ENCODE peak calls at places on chromosomes 7 and 10, in six cellular contexts. Y is nephron progenitor cell, O is stromal cell of bone marrow, Z is amygdala, D is thyroid gland, F is bronchial epithelial cell. V is an unnamed sample.

GRCh38 chr7:50275430-50275829 is 29.1 kb upstream of the IKZF1 start:
- DNase-seq in Y (no peak), O (no peak), Z (no peak), D (no peak), F (no peak), V (no peak)

GRCh38 chr10:17257466-17258321 is 29.7 kb downstream of the VIM start:
- DNase-seq in Y (peak; percentile 58), O (peak; percentile 67), Z (peak; percentile 16), D (peak; percentile 42), F (peak; percentile 62), V (peak; percentile 87)

GRCh38 chr7:25385731-25386136 is 157.4 kb upstream of the NPVF start:
- DNase-seq in Y (no peak), O (no peak), Z (no peak), D (peak; percentile 45), F (no peak), V (no peak)

GRCh38 chr10:29604291-29604825 is 30.4 kb downstream of the SVIL start:
- DNase-seq in Y (no peak), O (no peak), Z (no peak), D (no peak), F (no peak), V (no peak)

GRCh38 chr10:33249137-33249536 is 85.3 kb downstream of the NRP1 start:
- DNase-seq in Y (no peak), O (no peak), Z (no peak), D (no peak), F (no peak), V (no peak)

GRCh38 chr10:74925716-74926115 is 99.3 kb downstream of the KAT6B start:
- DNase-seq in Y (no peak), O (no peak), Z (no peak), D (no peak), F (no peak), V (no peak)

GRCh38 chr10:22386396-22386928 is 41.2 kb downstream of the SPAG6 start:
- DNase-seq in Y (peak; percentile 21), O (no peak), Z (no peak), D (no peak), F (no peak), V (no peak)

GRCh38 chr10:116522803-116523381 is 22.8 kb upstream of the PNLIP start:
- DNase-seq in Y (no peak), O (no peak), Z (no peak), D (no peak), F (no peak), V (no peak)

GRCh38 chr7:105820667-105821066 is 55.7 kb downstream of the ATXN7L1 start:
- DNase-seq in Y (no peak), O (no peak), Z (no peak), D (no peak), F (no peak), V (no peak)

GRCh38 chr10:29140991-29141390 is 147.9 kb upstream of the LYZL1 start:
- DNase-seq in Y (no peak), O (peak; percentile 87), Z (no peak), D (no peak), F (peak; percentile 57), V (peak; percentile 93)

GRCh38 chr10:104327745-104328635 is 10.3 kb downstream of the ITPRIP start:
- DNase-seq in Y (peak; percentile 46), O (peak; percentile 86), Z (no peak), D (peak; percentile 46), F (peak; percentile 85), V (peak; percentile 93)

GRCh38 chr10:101693701-101694055 is 1.3 kb downstream of the FBXW4 start:
- DNase-seq in Y (no peak), O (no peak), Z (no peak), D (peak; percentile 5), F (peak; percentile 30), V (peak; percentile 80)

GRCh38 chr7:130151591-130152269 is 53.5 kb downstream of the TMEM209 start:
- DNase-seq in Y (no peak), O (peak; percentile 15), Z (no peak), D (no peak), F (no peak), V (peak; percentile 35)

GRCh38 chr10:18822156-18822555 is 162.9 kb downstream of the ARL5B start:
- DNase-seq in Y (peak; percentile 60), O (no peak), Z (no peak), D (no peak), F (peak; percentile 16), V (peak; percentile 10)

GRCh38 chr7:140674899-140675701 is 2.4 kb downstream of the ADCK2 start:
- DNase-seq in Y (peak; percentile 54), O (peak; percentile 71), Z (no peak), D (peak; percentile 44), F (no peak), V (peak; percentile 74)

GRCh38 chr10:90930971-90931841 is 10.3 kb upstream of the ANKRD1 start:
- DNase-seq in Y (peak; percentile 12), O (peak; percentile 75), Z (no peak), D (peak; percentile 14), F (peak; percentile 17), V (peak; percentile 78)

GRCh38 chr7:108124820-108125219 is 5.3 kb downstream of the LAMB4 start:
- DNase-seq in Y (no peak), O (peak; percentile 58), Z (no peak), D (no peak), F (no peak), V (peak; percentile 60)

GRCh38 chr7:1900847-1901246 is 230.8 kb downstream of the ELFN1 start:
- DNase-seq in Y (no peak), O (no peak), Z (no peak), D (no peak), F (no peak), V (no peak)

GRCh38 chr7:20331912-20332317 is 1.2 kb downstream of the ITGB8 start:
- DNase-seq in Y (no peak), O (no peak), Z (no peak), D (peak; percentile 50), F (no peak), V (no peak)

GRCh38 chr7:137656227-137656849 is 190.4 kb downstream of the DGKI start:
- DNase-seq in Y (peak; percentile 82), O (peak; percentile 68), Z (peak; percentile 69), D (peak; percentile 87), F (peak; percentile 55), V (peak; percentile 90)

GRCh38 chr7:116569737-116570136 is 44.9 kb downstream of the CAV1 start:
- DNase-seq in Y (no peak), O (peak; percentile 76), Z (no peak), D (no peak), F (peak; percentile 89), V (peak; percentile 95)

GRCh38 chr10:74641659-74642058 is 184.7 kb upstream of the KAT6B start:
- DNase-seq in Y (no peak), O (no peak), Z (no peak), D (no peak), F (no peak), V (no peak)

GRCh38 chr7:137943132-137943551 is 58.7 kb downstream of the CREB3L2 start:
- DNase-seq in Y (no peak), O (peak; percentile 89), Z (no peak), D (no peak), F (no peak), V (peak; percentile 63)

GRCh38 chr7:149733131-149733531 is 40.3 kb downstream of the ZNF467 start:
- DNase-seq in Y (no peak), O (no peak), Z (no peak), D (no peak), F (no peak), V (no peak)

GRCh38 chr7:12422449-12423320 is 19.0 kb upstream of the VWDE start:
- DNase-seq in Y (no peak), O (no peak), Z (no peak), D (no peak), F (peak; percentile 87), V (peak; percentile 51)

GRCh38 chr10:123301077-123301875 is 147.1 kb downstream of the BUB3 start:
- DNase-seq in Y (peak; percentile 47), O (peak; percentile 43), Z (peak; percentile 84), D (peak; percentile 4), F (peak; percentile 34), V (peak; percentile 69)

GRCh38 chr10:97228775-97229157 is 43.0 kb upstream of the SLIT1 start:
- DNase-seq in Y (no peak), O (no peak), Z (no peak), D (no peak), F (no peak), V (no peak)

GRCh38 chr7:36889182-36889581 is 164.9 kb upstream of the AOAH start:
- DNase-seq in Y (no peak), O (no peak), Z (no peak), D (no peak), F (no peak), V (no peak)

GRCh38 chr7:44071726-44072363 is 6.5 kb upstream of the PGAM2 start:
- DNase-seq in Y (no peak), O (no peak), Z (no peak), D (no peak), F (peak; percentile 31), V (no peak)

GRCh38 chr7:150982348-150982747 is 4.2 kb upstream of the KCNH2 start:
- DNase-seq in Y (no peak), O (no peak), Z (peak; percentile 84), D (no peak), F (no peak), V (no peak)

GRCh38 chr7:43108255-43109011 is 4.0 kb upstream of the HECW1 start:
- DNase-seq in Y (peak; percentile 87), O (peak; percentile 26), Z (peak; percentile 11), D (peak; percentile 79), F (peak; percentile 64), V (peak; percentile 77)

GRCh38 chr7:103668538-103668937 is 222.5 kb upstream of the SLC26A5 start:
- DNase-seq in Y (no peak), O (no peak), Z (no peak), D (no peak), F (no peak), V (no peak)

GRCh38 chr7:22124906-22125305 is 179.2 kb upstream of the CDCA7L start:
- DNase-seq in Y (no peak), O (no peak), Z (no peak), D (no peak), F (no peak), V (no peak)

GRCh38 chr10:93481213-93481930 is 762 bp downstream of the MYOF start:
- DNase-seq in Y (no peak), O (no peak), Z (no peak), D (no peak), F (no peak), V (no peak)

GRCh38 chr7:120792861-120793130 is 65.1 kb downstream of the TSPAN12 start:
- DNase-seq in Y (no peak), O (no peak), Z (no peak), D (peak; percentile 17), F (peak; percentile 45), V (no peak)